ENCODE peak calls at places on chromosomes 13 and 19, in four cellular contexts. A, O, B and E are unnamed samples. For H3K4me1, the result is how much of the 10 kb centered on the place peaks cover.

GRCh38 chr19:6020972-6021805 is 43.2 kb upstream of the RANBP3 start:
- DNase-seq in A (peak), O (peak), B (no peak), E (no peak)

GRCh38 chr19:41089955-41090354 is 1.7 kb downstream of the CYP2A13 start:
- DNase-seq in A (no peak), O (no peak), B (no peak), E (no peak)

GRCh38 chr19:50333737-50334617 is 4.8 kb upstream of the KCNC3 start:
- DNase-seq in A (no peak), O (peak), B (peak), E (no peak)

GRCh38 chr13:110134801-110135200 is 172.2 kb downstream of the COL4A1 start:
- DNase-seq in A (no peak), O (no peak), B (no peak), E (no peak)

GRCh38 chr19:35090160-35090794 is 25.3 kb upstream of the FXYD3 start:
- DNase-seq in A (peak), O (no peak), B (peak), E (no peak)

GRCh38 chr13:50712882-50713281 is 130.6 kb downstream of the DLEU7 start:
- DNase-seq in A (no peak), O (no peak), B (no peak), E (no peak)

GRCh38 chr13:42354246-42355117 is 82.5 kb downstream of the AKAP11 start:
- DNase-seq in A (no peak), O (no peak), B (no peak), E (no peak)

GRCh38 chr13:113816248-113816924 is 47.5 kb downstream of the GAS6 start:
- DNase-seq in A (no peak), O (no peak), B (no peak), E (no peak)

GRCh38 chr13:107250626-107251025 is 682.7 kb upstream of the ARGLU1 start:
- DNase-seq in A (no peak), O (no peak), B (no peak), E (no peak)

GRCh38 chr13:67130444-67130843 is 99.7 kb downstream of the PCDH9 start:
- DNase-seq in A (no peak), O (no peak), B (no peak), E (no peak)

GRCh38 chr13:27298849-27299248 is 28.2 kb downstream of the RASL11A start:
- DNase-seq in A (no peak), O (no peak), B (no peak), E (no peak)

GRCh38 chr13:76455960-76456359 is 430.2 kb downstream of the KCTD12 start:
- DNase-seq in A (no peak), O (no peak), B (no peak), E (no peak)

GRCh38 chr13:98675837-98676236 is 76.6 kb downstream of the SLC15A1 start:
- DNase-seq in A (no peak), O (no peak), B (no peak), E (no peak)

GRCh38 chr19:36686365-36687213 is 823 bp upstream of the ZNF567 start:
- DNase-seq in A (peak), O (no peak), B (no peak), E (no peak)

GRCh38 chr19:29329460-29330134 is 116.6 kb upstream of the UQCRFS1 start:
- DNase-seq in A (no peak), O (no peak), B (no peak), E (no peak)

GRCh38 chr13:33615436-33615835 is 202.5 kb upstream of the RFC3 start:
- DNase-seq in A (no peak), O (no peak), B (no peak), E (no peak)

GRCh38 chr13:43357435-43358065 is 334.2 kb downstream of the DNAJC15 start:
- DNase-seq in A (no peak), O (no peak), B (no peak), E (no peak)

GRCh38 chr19:56369886-56370676 is 23.3 kb downstream of the ZNF582 start:
- DNase-seq in A (no peak), O (no peak), B (no peak), E (no peak)

GRCh38 chr19:55579766-55580621 is 654 bp downstream of the ZNF579 start:
- DNase-seq in A (no peak), O (no peak), B (no peak), E (no peak)

GRCh38 chr19:13965926-13966683 is 13.8 kb downstream of the DCAF15 start:
- DNase-seq in A (no peak), O (no peak), B (no peak), E (no peak)

GRCh38 chr13:94664889-94665288 is 47.5 kb downstream of the SOX21 start:
- DNase-seq in A (no peak), O (no peak), B (no peak), E (no peak)
- H3K4me1 ChIP-seq in A (under half), O (under half), B (under half), E (under half)

GRCh38 chr19:18768046-18768771 is 22.9 kb downstream of the COMP start:
- DNase-seq in A (no peak), O (no peak), B (no peak), E (no peak)
- TF ChIP-seq CTCF in A (no peak), O (no peak), B (no peak), E (no peak)

GRCh38 chr19:19320362-19321142 is at the start of the genes MAU2 and SUGP1:
- DNase-seq in A (peak), O (peak), B (peak), E (peak)

GRCh38 chr19:19315444-19315843 is 4.9 kb downstream of the SUGP1 start:
- DNase-seq in A (no peak), O (no peak), B (no peak), E (no peak)

GRCh38 chr19:19321143-19321577 is 531 bp downstream of the MAU2 start:
- DNase-seq in A (no peak), O (no peak), B (no peak), E (no peak)

GRCh38 chr19:19319725-19320361 is 466 bp downstream of the SUGP1 start:
- DNase-seq in A (no peak), O (no peak), B (no peak), E (no peak)

DNA sequence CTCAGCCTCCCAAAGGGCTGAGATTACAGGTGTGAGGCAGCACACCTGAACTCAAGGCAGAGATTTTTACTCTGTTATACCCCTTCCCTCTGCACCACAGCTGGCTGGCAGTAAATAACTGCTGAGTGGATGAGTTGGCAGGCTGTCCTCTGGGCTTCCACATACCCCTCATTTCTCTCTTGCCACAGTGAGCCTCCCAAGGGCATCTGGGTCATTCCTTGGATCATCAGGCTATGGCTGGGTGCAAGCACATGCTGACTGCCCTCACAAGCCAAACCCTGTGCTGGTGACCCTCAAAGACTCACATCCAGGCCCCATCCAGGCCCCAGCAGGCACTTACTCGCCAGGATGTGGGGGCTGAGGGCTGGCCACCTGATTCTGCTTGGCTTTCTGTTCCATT is 4.2 kb downstream of the SUGP1 start:
- DNase-seq in A (no peak), O (no peak), B (no peak), E (no peak)
- H3K4me3 ChIP-seq in A (no peak), O (no peak), B (no peak), E (no peak)

GRCh38 chr13:63706751-63707150 is 2291.1 kb upstream of the PCDH20 start:
- DNase-seq in A (no peak), O (no peak), B (no peak), E (no peak)
- H3K4me1 ChIP-seq in A (under half), O (under half), B (under half), E (under half)

GRCh38 chr13:61944329-61944929 is 528.8 kb upstream of the PCDH20 start:
- DNase-seq in A (no peak), O (no peak), B (no peak), E (no peak)
- TF ChIP-seq CTCF in A (no peak), O (no peak), B (no peak), E (no peak)

GRCh38 chr19:43561144-43561970 is 14.0 kb downstream of the XRCC1 start:
- DNase-seq in A (no peak), O (no peak), B (no peak), E (no peak)

GRCh38 chr19:43562698-43563241 is 12.6 kb downstream of the XRCC1 start:
- DNase-seq in A (peak), O (no peak), B (peak), E (no peak)

GRCh38 chr19:43560687-43561086 is 14.6 kb downstream of the XRCC1 start:
- DNase-seq in A (no peak), O (no peak), B (no peak), E (no peak)

GRCh38 chr19:43563816-43564215 is 11.5 kb downstream of the XRCC1 start:
- DNase-seq in A (no peak), O (no peak), B (no peak), E (no peak)

DNA sequence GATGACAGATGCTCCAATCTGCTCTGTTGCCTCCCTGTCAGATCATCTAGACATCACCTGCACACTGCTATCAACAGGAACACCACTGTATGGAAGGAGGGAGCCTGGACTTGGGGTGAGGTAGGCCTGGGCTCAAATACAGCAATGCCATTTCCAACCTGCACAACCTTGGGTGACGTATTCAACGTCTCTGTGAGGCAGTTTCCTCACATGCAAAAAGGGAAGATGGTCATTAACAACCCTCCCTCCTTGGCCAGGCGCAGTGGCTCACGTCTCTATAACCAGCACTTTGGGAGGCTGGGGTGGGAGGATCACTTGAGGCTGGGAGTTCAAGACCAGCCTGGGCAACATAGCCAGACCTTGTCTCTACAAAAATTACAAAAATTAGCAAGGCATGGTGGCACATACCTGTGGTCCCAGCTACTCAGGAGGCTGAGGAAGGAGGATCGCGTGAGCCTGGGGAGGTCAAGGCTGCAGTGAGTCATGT is 13.1 kb downstream of the XRCC1 start:
- DNase-seq in A (no peak), O (no peak), B (no peak), E (no peak)
- H3K4me3 ChIP-seq in A (no peak), O (peak), B (no peak), E (no peak)

GRCh38 chr19:3122512-3122870 is 13.3 kb upstream of the GNA15 start:
- DNase-seq in A (no peak), O (no peak), B (peak), E (no peak)
- H3K4me1 ChIP-seq in A (under half), O (under half), B (under half), E (under half)